ENCODE peak calls at places on chromosomes 7 and 10, in six cellular contexts. C, P, Y, S, R and W are unnamed samples.

GRCh38 chr7:103048833-103049232 is 25.8 kb downstream of the FBXL13 start:
- DNase-seq in C (peak), P (no peak), Y (no peak), S (no peak), R (peak), W (no peak)

GRCh38 chr7:55405856-55406541 is 40.9 kb downstream of the LANCL2 start:
- DNase-seq in C (no peak), P (no peak), Y (no peak), S (no peak), R (no peak), W (no peak)

GRCh38 chr10:82981137-82981723 is 1106.2 kb downstream of the NRG3 start:
- DNase-seq in C (peak), P (no peak), Y (no peak), S (no peak), R (peak), W (peak)

GRCh38 chr10:78330884-78331283 is 297.2 kb downstream of the RPS24 start:
- DNase-seq in C (no peak), P (no peak), Y (no peak), S (no peak), R (no peak), W (no peak)

GRCh38 chr7:114787556-114787955 is 134.3 kb upstream of the MDFIC start:
- DNase-seq in C (peak), P (no peak), Y (no peak), S (no peak), R (no peak), W (no peak)

GRCh38 chr7:118492466-118492865 is 268.0 kb downstream of the ANKRD7 start:
- DNase-seq in C (no peak), P (no peak), Y (no peak), S (no peak), R (peak), W (no peak)

GRCh38 chr7:135539629-135540028 is 18.1 kb upstream of the NUP205 start:
- DNase-seq in C (no peak), P (no peak), Y (no peak), S (no peak), R (no peak), W (no peak)

GRCh38 chr7:117008849-117009531 is 55.7 kb downstream of the ST7 start:
- DNase-seq in C (peak), P (no peak), Y (no peak), S (no peak), R (peak), W (peak)

GRCh38 chr7:2876031-2876862 is 32.1 kb upstream of the GNA12 start:
- DNase-seq in C (peak), P (no peak), Y (no peak), S (no peak), R (peak), W (peak)

GRCh38 chr10:59595584-59595983 is 114.1 kb downstream of the SLC16A9 start:
- DNase-seq in C (no peak), P (no peak), Y (no peak), S (no peak), R (no peak), W (peak)

GRCh38 chr10:56823849-56824248 is 462.8 kb upstream of the ZWINT start:
- DNase-seq in C (no peak), P (no peak), Y (no peak), S (no peak), R (peak), W (peak)

GRCh38 chr7:87347682-87348081 is 2.2 kb downstream of the CROT start:
- DNase-seq in C (no peak), P (no peak), Y (no peak), S (no peak), R (no peak), W (no peak)

GRCh38 chr7:152489044-152489443 is 53.2 kb upstream of the KMT2C start:
- DNase-seq in C (no peak), P (no peak), Y (no peak), S (no peak), R (no peak), W (no peak)

GRCh38 chr7:70719120-70719519 is 412.8 kb upstream of the GALNT17 start:
- DNase-seq in C (no peak), P (no peak), Y (no peak), S (no peak), R (no peak), W (no peak)

GRCh38 chr7:118771672-118772071 is 547.2 kb downstream of the ANKRD7 start:
- DNase-seq in C (no peak), P (no peak), Y (no peak), S (no peak), R (no peak), W (no peak)

GRCh38 chr10:12884851-12885250 is 116.7 kb downstream of the CCDC3 start:
- DNase-seq in C (no peak), P (no peak), Y (no peak), S (no peak), R (no peak), W (no peak)

GRCh38 chr10:133343557-133343956 is 3.6 kb upstream of the PRAP1 start:
- DNase-seq in C (no peak), P (no peak), Y (no peak), S (no peak), R (peak), W (no peak)

GRCh38 chr7:63030061-63030460 is 968.6 kb upstream of the ZNF722 start:
- DNase-seq in C (no peak), P (no peak), Y (no peak), S (no peak), R (no peak), W (no peak)

GRCh38 chr10:102347236-102347828 is 48.2 kb upstream of the NFKB2 start:
- DNase-seq in C (peak), P (peak), Y (no peak), S (peak), R (peak), W (peak)

GRCh38 chr10:49601857-49602256 is 8.3 kb upstream of the SLC18A3 start:
- DNase-seq in C (peak), P (no peak), Y (no peak), S (no peak), R (peak), W (no peak)

GRCh38 chr10:126972622-126973414 is 67.6 kb downstream of the DOCK1 start:
- DNase-seq in C (peak), P (no peak), Y (no peak), S (no peak), R (peak), W (peak)

GRCh38 chr7:115707236-115707635 is 323.3 kb downstream of the TFEC start:
- DNase-seq in C (peak), P (no peak), Y (no peak), S (no peak), R (peak), W (peak)

GRCh38 chr7:155705656-155706360 is 61.3 kb downstream of the RBM33 start:
- DNase-seq in C (no peak), P (no peak), Y (no peak), S (no peak), R (no peak), W (no peak)

GRCh38 chr10:5632430-5632829 is 34.0 kb downstream of the ASB13 start:
- DNase-seq in C (peak), P (no peak), Y (no peak), S (no peak), R (peak), W (peak)

GRCh38 chr10:63157845-63158624 is 24.9 kb downstream of the NRBF2 start:
- DNase-seq in C (peak), P (peak), Y (no peak), S (no peak), R (peak), W (peak)

GRCh38 chr7:96901822-96902412 is 103.4 kb upstream of the DLX6 start:
- DNase-seq in C (no peak), P (no peak), Y (no peak), S (no peak), R (no peak), W (no peak)

GRCh38 chr7:80533287-80533686 is 21.4 kb upstream of the GNAT3 start:
- DNase-seq in C (no peak), P (no peak), Y (no peak), S (no peak), R (no peak), W (peak)

GRCh38 chr7:2019693-2020511 is 212.8 kb downstream of the MAD1L1 start:
- DNase-seq in C (peak), P (no peak), Y (peak), S (peak), R (peak), W (peak)

GRCh38 chr10:91073301-91073780 is 147.1 kb upstream of the PCGF5 start:
- DNase-seq in C (no peak), P (no peak), Y (no peak), S (no peak), R (no peak), W (no peak)

GRCh38 chr10:22713853-22714523 is 390 bp downstream of the PIP4K2A start:
- DNase-seq in C (peak), P (peak), Y (peak), S (peak), R (peak), W (no peak)

GRCh38 chr7:127905491-127906330 is 125.5 kb downstream of the LRRC4 start:
- DNase-seq in C (no peak), P (no peak), Y (no peak), S (no peak), R (no peak), W (peak)

GRCh38 chr7:44187636-44188416 is 1.4 kb downstream of the GCK start:
- DNase-seq in C (no peak), P (no peak), Y (no peak), S (no peak), R (no peak), W (no peak)

GRCh38 chr10:22714524-22715289 is at the start of gene PIP4K2A:
- DNase-seq in C (peak), P (peak), Y (peak), S (peak), R (peak), W (no peak)

GRCh38 chr7:130281227-130281626 is 11.7 kb upstream of the CPA4 start:
- DNase-seq in C (peak), P (no peak), Y (no peak), S (no peak), R (no peak), W (peak)

GRCh38 chr10:97991875-97992274 is 38.5 kb downstream of the CRTAC1 start:
- DNase-seq in C (peak), P (peak), Y (no peak), S (no peak), R (peak), W (peak)